ENCODE peak calls at places on chromosomes 3 and 15, in seven cellular contexts. H is A549, Q is HepG2, U is GM12878, L is SK-N-SH, W is IMR-90, J is K562. I is an unnamed sample.

GRCh38 chr3:43549626-43550025 is 72.2 kb downstream of the ANO10 start:
- DNase-seq in H (no peak), Q (no peak), U (no peak), L (no peak), W (no peak), J (no peak), I (no peak)

GRCh38 chr15:59174161-59174845 is 32.3 kb upstream of the LDHAL6B start:
- DNase-seq in H (no peak), Q (no peak), U (no peak), L (no peak), W (peak; percentile 36), J (no peak), I (no peak)

GRCh38 chr3:12522721-12523120 is 22.6 kb downstream of the MKRN2OS start:
- DNase-seq in H (no peak), Q (no peak), U (no peak), L (no peak), W (no peak), J (no peak), I (no peak)

GRCh38 chr3:104629038-104629437 is 737.7 kb upstream of the ALCAM start:
- DNase-seq in H (no peak), Q (no peak), U (no peak), L (no peak), W (peak; percentile 88), J (no peak), I (no peak)

GRCh38 chr3:21216598-21216997 is 534.4 kb downstream of the ZNF385D start:
- DNase-seq in H (no peak), Q (no peak), U (no peak), L (no peak), W (no peak), J (no peak), I (peak; percentile 49)

GRCh38 chr3:127672429-127673190 is at the start of gene ABTB1:
- DNase-seq in H (peak; percentile 68), Q (peak; percentile 53), U (no peak), L (peak; percentile 98), W (peak; percentile 58), J (peak; percentile 89), I (no peak)

GRCh38 chr3:160369784-160370183 is 29.2 kb downstream of the IFT80 start:
- DNase-seq in H (no peak), Q (no peak), U (no peak), L (no peak), W (no peak), J (no peak), I (no peak)

GRCh38 chr15:77607894-77608261 is 24.8 kb downstream of the LINGO1 start:
- DNase-seq in H (no peak), Q (no peak), U (no peak), L (peak; percentile 47), W (no peak), J (no peak), I (no peak)

GRCh38 chr15:66621491-66622467 is 56.0 kb upstream of the LCTL start:
- DNase-seq in H (no peak), Q (no peak), U (no peak), L (no peak), W (no peak), J (peak; percentile 77), I (peak; percentile 68)

GRCh38 chr3:185823280-185824044 is 1.4 kb downstream of the IGF2BP2 start:
- DNase-seq in H (no peak), Q (no peak), U (no peak), L (peak; percentile 68), W (peak; percentile 41), J (peak; percentile 62), I (peak; percentile 69)

GRCh38 chr3:40627095-40627494 is 102.3 kb downstream of the ZNF621 start:
- DNase-seq in H (no peak), Q (no peak), U (no peak), L (no peak), W (no peak), J (no peak), I (no peak)

GRCh38 chr3:40620151-40620550 is 95.4 kb downstream of the ZNF621 start:
- DNase-seq in H (no peak), Q (no peak), U (no peak), L (no peak), W (no peak), J (no peak), I (no peak)

GRCh38 chr3:40624189-40624754 is 99.5 kb downstream of the ZNF621 start:
- DNase-seq in H (no peak), Q (no peak), U (no peak), L (no peak), W (no peak), J (no peak), I (no peak)

GRCh38 chr3:40621252-40621651 is 96.5 kb downstream of the ZNF621 start:
- DNase-seq in H (no peak), Q (no peak), U (no peak), L (no peak), W (no peak), J (no peak), I (no peak)

DNA sequence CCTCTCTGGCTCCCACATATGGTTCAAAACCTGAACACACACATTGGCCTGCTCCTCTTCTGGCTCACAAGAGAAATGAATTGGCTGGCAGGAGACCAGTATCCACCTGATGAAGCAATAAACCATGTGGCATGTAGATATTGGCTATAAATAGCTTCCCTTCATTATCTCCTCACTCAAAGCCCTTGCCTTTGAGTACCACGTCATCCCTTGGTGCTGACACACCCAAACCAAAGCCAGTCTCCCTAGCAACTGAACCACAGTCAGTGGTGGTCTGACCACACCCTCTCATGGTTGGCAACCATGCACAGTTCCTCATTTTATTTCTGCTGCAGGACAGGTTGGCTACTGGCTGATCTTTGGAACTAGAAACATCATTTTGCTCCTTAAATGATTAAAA is 98.8 kb downstream of the ZNF621 start:
- DNase-seq in H (no peak), Q (no peak), U (peak; percentile 63), L (no peak), W (no peak), J (peak; percentile 28), I (no peak)
- TF ChIP-seq RFX5 in H (no peak), Q (no peak), U (no peak), L (no peak), W (no peak), J (no peak), I (no peak)

DNA sequence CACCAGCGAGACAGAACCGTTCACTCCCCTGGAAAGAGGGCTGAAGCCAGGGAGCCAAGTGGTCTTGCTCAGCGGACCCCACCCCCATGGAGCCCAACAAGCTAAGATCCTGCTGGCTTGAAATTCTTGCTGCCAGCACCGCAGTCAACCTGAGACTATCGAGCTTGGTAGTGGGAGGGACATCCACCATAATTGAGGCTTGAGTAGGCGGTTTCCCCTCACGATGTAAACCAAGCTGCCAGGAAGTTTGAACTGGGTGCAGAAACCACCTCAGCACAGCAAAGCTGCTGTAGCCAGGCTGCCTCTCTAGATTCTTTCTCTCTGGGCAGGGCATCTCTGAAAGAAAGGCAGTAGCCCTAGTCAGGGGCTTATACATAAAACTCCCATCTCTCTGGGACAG is 151.0 kb downstream of the MBNL1 start:
- DNase-seq in H (no peak), Q (no peak), U (no peak), L (no peak), W (no peak), J (no peak), I (no peak)
- TF ChIP-seq RFX5 in H (no peak), Q (no peak), U (no peak), L (no peak), W (no peak), J (no peak), I (no peak)

GRCh38 chr3:187101184-187102072 is 37.9 kb downstream of the RPL39L start:
- DNase-seq in H (peak; percentile 8), Q (peak; percentile 43), U (no peak), L (peak; percentile 54), W (peak; percentile 71), J (peak; percentile 46), I (no peak)
- TF ChIP-seq RFX5 in H (no peak), Q (no peak), U (no peak), L (no peak), W (no peak), J (no peak), I (no peak)

GRCh38 chr15:79598639-79599038 is 166.5 kb downstream of the MINAR1 start:
- DNase-seq in H (no peak), Q (peak; percentile 8), U (no peak), L (no peak), W (no peak), J (no peak), I (no peak)

GRCh38 chr15:79593119-79593869 is 161.2 kb downstream of the MINAR1 start:
- DNase-seq in H (no peak), Q (peak; percentile 13), U (no peak), L (no peak), W (peak; percentile 22), J (no peak), I (peak; percentile 38)

GRCh38 chr15:79592126-79592525 is 160.0 kb downstream of the MINAR1 start:
- DNase-seq in H (no peak), Q (no peak), U (no peak), L (no peak), W (no peak), J (no peak), I (no peak)

GRCh38 chr15:79595271-79595670 is 163.1 kb downstream of the MINAR1 start:
- DNase-seq in H (no peak), Q (no peak), U (no peak), L (no peak), W (no peak), J (no peak), I (no peak)

DNA sequence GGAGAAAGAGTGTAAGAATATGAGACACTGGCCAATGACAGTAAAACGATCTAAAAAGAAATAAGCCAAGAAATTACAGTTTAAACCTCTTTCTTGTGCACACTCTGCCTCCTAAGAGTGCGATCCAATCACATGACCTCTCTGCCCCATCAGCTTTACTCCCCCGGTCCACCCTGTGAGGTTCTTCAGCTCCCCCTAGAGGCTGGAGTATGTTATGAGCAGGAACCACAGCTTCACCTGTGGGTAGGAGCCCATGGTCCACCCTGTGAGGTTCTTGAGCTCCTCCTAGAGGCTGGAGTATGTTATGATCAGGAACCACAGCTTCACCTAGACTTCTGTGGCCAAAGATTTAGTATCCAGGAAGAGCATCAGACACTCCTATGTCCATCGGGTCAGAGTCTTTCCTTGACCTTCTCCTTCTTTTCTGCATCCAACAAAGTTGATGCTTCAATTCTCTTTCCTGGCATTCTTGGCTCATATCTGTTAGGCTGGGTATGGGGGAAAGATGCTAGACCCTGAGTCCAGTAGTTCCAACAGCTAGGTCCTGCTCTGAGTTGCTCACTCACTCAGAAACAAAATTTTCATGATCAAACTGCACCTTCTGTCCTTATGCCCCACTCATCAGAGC is 164.0 kb downstream of the MINAR1 start:
- DNase-seq in H (peak; percentile 95), Q (peak; percentile 94), U (peak; percentile 71), L (peak; percentile 84), W (peak; percentile 74), J (peak; percentile 96), I (peak; percentile 58)
- TF ChIP-seq RFX5 in H (no peak), Q (no peak), U (no peak), L (no peak), W (no peak), J (no peak), I (no peak)

I was measured in H1.